ENCODE peak calls at places on chromosomes 3 and 15, in four cellular contexts. Y, E, H and Z are unnamed samples.

GRCh38 chr15:43052860-43053259 is 53.0 kb downstream of the UBR1 start:
- DNase-seq in Y (no peak), E (no peak), H (no peak), Z (no peak)

GRCh38 chr15:93028632-93029612 is 60.1 kb downstream of the RGMA start:
- DNase-seq in Y (no peak), E (peak; percentile 35), H (peak; percentile 15), Z (peak; percentile 21)

GRCh38 chr15:49110158-49110944 is 45.0 kb downstream of the COPS2 start:
- DNase-seq in Y (no peak), E (no peak), H (no peak), Z (no peak)

GRCh38 chr3:25783661-25784512 is 644 bp upstream of the NGLY1 start:
- DNase-seq in Y (no peak), E (peak; percentile 38), H (no peak), Z (peak; percentile 75)

GRCh38 chr3:99537416-99537815 is 101.0 kb upstream of the COL8A1 start:
- DNase-seq in Y (no peak), E (no peak), H (no peak), Z (no peak)

GRCh38 chr15:32737246-32737757 is 19.5 kb downstream of the GREM1 start:
- DNase-seq in Y (no peak), E (no peak), H (no peak), Z (no peak)

GRCh38 chr3:188595890-188596376 is 442.0 kb downstream of the LPP start:
- DNase-seq in Y (no peak), E (no peak), H (no peak), Z (no peak)

GRCh38 chr3:59056706-59057105 is 6.9 kb upstream of the CFAP20DC start:
- DNase-seq in Y (no peak), E (no peak), H (no peak), Z (no peak)

GRCh38 chr3:43581343-43581742 is 40.5 kb downstream of the ANO10 start:
- DNase-seq in Y (no peak), E (no peak), H (no peak), Z (no peak)

GRCh38 chr15:26873846-26874245 is 7.0 kb downstream of the GABRA5 start:
- DNase-seq in Y (no peak), E (no peak), H (no peak), Z (no peak)

GRCh38 chr3:141105828-141106628 is 54.9 kb downstream of the SPSB4 start:
- DNase-seq in Y (peak; percentile 59), E (peak; percentile 31), H (peak; percentile 65), Z (peak; percentile 82)

GRCh38 chr3:33115024-33115768 is 1.4 kb downstream of the CRTAP start:
- DNase-seq in Y (peak; percentile 33), E (no peak), H (no peak), Z (peak; percentile 76)

GRCh38 chr3:34268032-34268760 is 469.8 kb downstream of the PDCD6IP start:
- DNase-seq in Y (no peak), E (no peak), H (no peak), Z (no peak)

GRCh38 chr3:40989141-40990061 is 209.9 kb upstream of the CTNNB1 start:
- DNase-seq in Y (no peak), E (no peak), H (no peak), Z (no peak)

GRCh38 chr3:197302696-197303341 is 4.4 kb upstream of the DLG1 start:
- DNase-seq in Y (no peak), E (no peak), H (no peak), Z (no peak)

GRCh38 chr15:28918141-28918983 is 32.6 kb downstream of the APBA2 start:
- DNase-seq in Y (no peak), E (no peak), H (no peak), Z (peak; percentile 10)

GRCh38 chr3:59772416-59773408 is 722.9 kb upstream of the CFAP20DC start:
- DNase-seq in Y (no peak), E (no peak), H (no peak), Z (no peak)

GRCh38 chr3:124770341-124771082 is 40.3 kb downstream of the UMPS start:
- DNase-seq in Y (no peak), E (peak; percentile 46), H (no peak), Z (no peak)

GRCh38 chr3:14771593-14772497 is 46.9 kb upstream of the FGD5 start:
- DNase-seq in Y (no peak), E (no peak), H (peak; percentile 12), Z (no peak)

GRCh38 chr3:147038456-147038855 is 367.9 kb downstream of the ZIC4 start:
- DNase-seq in Y (no peak), E (no peak), H (no peak), Z (no peak)

GRCh38 chr3:73745429-73746247 is 120.9 kb upstream of the PDZRN3 start:
- DNase-seq in Y (no peak), E (no peak), H (no peak), Z (no peak)

GRCh38 chr15:99324082-99324620 is 72.9 kb downstream of the LRRC28 start:
- DNase-seq in Y (peak; percentile 21), E (no peak), H (no peak), Z (no peak)

GRCh38 chr15:33442449-33442848 is 131.7 kb downstream of the RYR3 start:
- DNase-seq in Y (no peak), E (no peak), H (no peak), Z (peak; percentile 91)

GRCh38 chr3:49805884-49806701 is 3.0 kb downstream of the INKA1 start:
- DNase-seq in Y (no peak), E (peak; percentile 46), H (peak; percentile 57), Z (peak; percentile 68)

GRCh38 chr15:60006203-60006782 is 2.2 kb downstream of the FOXB1 start:
- DNase-seq in Y (peak; percentile 27), E (no peak), H (peak; percentile 51), Z (peak; percentile 8)

GRCh38 chr15:70264738-70265465 is 167.2 kb upstream of the TLE3 start:
- DNase-seq in Y (no peak), E (no peak), H (no peak), Z (no peak)

GRCh38 chr3:141367038-141367730 is 1.1 kb upstream of the ZBTB38 start:
- DNase-seq in Y (peak; percentile 95), E (no peak), H (no peak), Z (peak; percentile 34)

GRCh38 chr3:78912217-78912616 is 855.6 kb downstream of the ROBO1 start:
- DNase-seq in Y (no peak), E (no peak), H (no peak), Z (no peak)

GRCh38 chr3:11764931-11765363 is 81.7 kb downstream of the TAMM41 start:
- DNase-seq in Y (no peak), E (no peak), H (no peak), Z (no peak)

GRCh38 chr3:150150633-150151032 is 179.9 kb upstream of the PFN2 start:
- DNase-seq in Y (no peak), E (no peak), H (no peak), Z (no peak)

GRCh38 chr15:64693134-64693533 is 82.3 kb downstream of the RBPMS2 start:
- DNase-seq in Y (no peak), E (no peak), H (no peak), Z (no peak)